ENCODE peak calls at places on chromosomes 13 and 19, in ten cellular contexts. P, H, D, E, W, M, L, C, O and X are unnamed samples.

GRCh38 chr19:16260794-16261161 is 63.1 kb downstream of the AP1M1 start:
- DNase-seq in L (no peak), M (no peak), P (no peak), E (no peak), D (no peak), O (no peak), W (no peak), H (no peak), C (no peak), X (no peak)

GRCh38 chr13:99419591-99420243 is 81.6 kb upstream of the TM9SF2 start:
- DNase-seq in C (no peak), W (peak), M (no peak), L (no peak), D (no peak), E (peak), O (no peak), P (no peak), H (no peak), X (no peak)

GRCh38 chr19:1269478-1270167 is 491 bp downstream of the CIRBP start:
- DNase-seq in H (peak), P (peak), O (peak), W (peak), L (peak), D (peak), E (peak), M (peak), C (peak), X (no peak)

GRCh38 chr13:112689498-112690241 is at the start of gene ATP11A:
- DNase-seq in O (peak), H (peak), M (peak), L (peak), W (peak), E (peak), P (peak), C (peak), D (peak), X (no peak)

GRCh38 chr13:23433171-23434153 is at the start of gene SACS:
- DNase-seq in P (no peak), L (peak), E (no peak), O (no peak), C (peak), W (no peak), M (no peak), H (no peak), D (peak), X (peak)

GRCh38 chr19:47093841-47094240 is 19.7 kb downstream of the ZC3H4 start:
- DNase-seq in L (no peak), M (no peak), D (no peak), O (no peak), C (no peak), H (no peak), W (no peak), P (no peak), E (no peak), X (no peak)

GRCh38 chr19:4227771-4228170 is 1.6 kb upstream of the EBI3 start:
- DNase-seq in L (no peak), C (no peak), E (no peak), H (no peak), P (no peak), O (no peak), W (no peak), M (no peak), D (no peak), X (no peak)

GRCh38 chr13:55155046-55155445 is 1985.7 kb upstream of the PRR20A start:
- DNase-seq in L (no peak), C (no peak), M (no peak), D (no peak), E (no peak), W (no peak), O (no peak), P (no peak), H (no peak), X (no peak)

GRCh38 chr13:35474551-35474950 is 1.9 kb downstream of the MAB21L1 start:
- DNase-seq in O (peak), W (no peak), E (no peak), D (no peak), L (no peak), H (no peak), C (no peak), M (no peak), P (no peak), X (no peak)

GRCh38 chr13:102128216-102128800 is 273.5 kb downstream of the FGF14 start:
- DNase-seq in W (no peak), P (no peak), H (no peak), M (no peak), E (no peak), D (no peak), O (no peak), L (no peak), C (no peak), X (no peak)

GRCh38 chr13:112973577-112973951 is 4.5 kb downstream of the MCF2L start:
- DNase-seq in M (no peak), C (no peak), W (no peak), O (no peak), P (no peak), D (no peak), E (no peak), H (peak), L (no peak), X (no peak)

GRCh38 chr13:59103004-59103768 is 1060.5 kb downstream of the DIAPH3 start:
- DNase-seq in O (no peak), M (no peak), L (no peak), C (peak), D (no peak), H (no peak), E (no peak), W (no peak), P (no peak), X (no peak)

GRCh38 chr13:37069597-37070103 is 10.2 kb upstream of the SUPT20H start:
- DNase-seq in H (no peak), W (no peak), E (no peak), D (no peak), P (no peak), C (peak), L (no peak), O (no peak), M (no peak), X (no peak)

GRCh38 chr13:71842003-71842402 is 25.0 kb downstream of the DACH1 start:
- DNase-seq in W (no peak), E (no peak), D (no peak), L (no peak), H (no peak), M (no peak), C (no peak), O (no peak), P (no peak), X (no peak)

GRCh38 chr13:24142886-24143285 is 17.6 kb upstream of the SPATA13 start:
- DNase-seq in P (no peak), L (no peak), H (no peak), C (no peak), M (no peak), W (no peak), D (no peak), O (no peak), E (no peak), X (no peak)

GRCh38 chr13:22114630-22115311 is 443.9 kb downstream of the FGF9 start:
- DNase-seq in M (no peak), W (no peak), E (no peak), L (no peak), H (no peak), C (no peak), P (no peak), O (peak), D (no peak), X (no peak)

GRCh38 chr13:108425056-108425455 is 155.5 kb downstream of the TNFSF13B start:
- DNase-seq in L (no peak), D (no peak), C (no peak), O (no peak), E (no peak), W (no peak), H (no peak), P (no peak), M (no peak), X (no peak)

GRCh38 chr13:110470272-110471009 is 91.1 kb downstream of the RAB20 start:
- DNase-seq in W (no peak), D (no peak), C (peak), O (no peak), P (no peak), E (no peak), H (no peak), M (no peak), L (no peak), X (no peak)

GRCh38 chr19:45468803-45469131 is 971 bp downstream of the FOSB start:
- DNase-seq in W (peak), M (no peak), C (no peak), P (peak), L (peak), O (peak), D (no peak), E (no peak), H (no peak), X (no peak)

GRCh38 chr13:97000295-97000925 is 6.1 kb upstream of the OXGR1 start:
- DNase-seq in L (no peak), D (no peak), M (no peak), C (no peak), O (no peak), P (no peak), W (no peak), E (no peak), H (no peak), X (no peak)

GRCh38 chr19:35986664-35987570 is 8.1 kb upstream of the SDHAF1 start:
- DNase-seq in L (peak), D (no peak), W (no peak), E (no peak), O (no peak), H (peak), C (peak), P (no peak), M (no peak), X (no peak)

GRCh38 chr19:43809762-43810696 is 7.8 kb upstream of the LYPD5 start:
- DNase-seq in C (peak), L (peak), E (no peak), P (peak), D (no peak), M (no peak), H (no peak), W (no peak), O (no peak), X (no peak)

GRCh38 chr19:43078311-43078710 is 4.2 kb downstream of the PSG2 start:
- DNase-seq in H (no peak), W (no peak), O (no peak), P (no peak), C (no peak), L (no peak), M (no peak), D (no peak), E (no peak), X (no peak)

GRCh38 chr19:19276386-19276785 is 3.3 kb upstream of the TM6SF2 start:
- DNase-seq in C (peak), W (no peak), M (no peak), D (no peak), E (no peak), O (no peak), L (no peak), P (no peak), H (no peak), X (no peak)

GRCh38 chr19:612941-613340 is 20.4 kb downstream of the POLRMT start:
- DNase-seq in O (no peak), W (no peak), H (no peak), P (no peak), L (no peak), M (no peak), C (no peak), E (no peak), D (no peak), X (no peak)

GRCh38 chr19:49506575-49507105 is 5.8 kb upstream of the FCGRT start:
- DNase-seq in H (peak), L (peak), M (no peak), D (no peak), C (peak), W (peak), O (peak), E (no peak), P (peak), X (no peak)

GRCh38 chr19:9913237-9914000 is 22.9 kb downstream of the OLFM2 start:
- DNase-seq in W (peak), E (no peak), L (no peak), C (peak), O (no peak), H (peak), P (peak), D (no peak), M (no peak), X (no peak)

GRCh38 chr19:5672708-5673459 is 7.4 kb downstream of the MICOS13 start:
- DNase-seq in C (no peak), P (no peak), E (no peak), M (no peak), O (no peak), W (no peak), H (no peak), D (no peak), L (no peak), X (no peak)

GRCh38 chr13:113726961-113727411 is 32.0 kb upstream of the TMEM255B start:
- DNase-seq in E (no peak), L (no peak), M (no peak), P (no peak), D (no peak), O (no peak), W (no peak), C (no peak), H (no peak), X (no peak)

GRCh38 chr13:73722120-73722519 is 412.1 kb downstream of the KLF12 start:
- DNase-seq in E (no peak), W (no peak), L (peak), H (no peak), D (no peak), P (no peak), O (no peak), C (peak), M (no peak), X (no peak)

GRCh38 chr13:55654243-55654642 is 1486.5 kb upstream of the PRR20A start:
- DNase-seq in E (no peak), D (no peak), M (no peak), H (no peak), L (no peak), O (no peak), C (no peak), W (no peak), P (no peak), X (no peak)

GRCh38 chr13:112172641-112173171 is 105.8 kb downstream of the SOX1 start:
- DNase-seq in W (no peak), O (no peak), C (no peak), E (peak), D (no peak), P (no peak), H (no peak), M (no peak), L (no peak), X (no peak)

GRCh38 chr19:44757735-44758505 is 9.4 kb downstream of the BCL3 start:
- DNase-seq in W (peak), E (no peak), C (peak), D (peak), H (peak), M (peak), O (peak), L (no peak), P (no peak), X (no peak)

GRCh38 chr13:113305208-113305607 is 8.2 kb downstream of the LAMP1 start:
- DNase-seq in E (no peak), H (no peak), W (no peak), L (no peak), M (no peak), O (no peak), P (no peak), D (no peak), C (no peak), X (no peak)

GRCh38 chr13:99085139-99085845 is 107.4 kb upstream of the DOCK9 start:
- DNase-seq in O (peak), E (no peak), H (no peak), L (no peak), P (no peak), C (no peak), W (no peak), M (peak), D (peak), X (no peak)

GRCh38 chr13:95184317-95184716 is 116.9 kb downstream of the ABCC4 start:
- DNase-seq in H (no peak), C (no peak), W (no peak), L (no peak), O (no peak), D (no peak), P (no peak), M (no peak), E (no peak), X (no peak)

GRCh38 chr13:80312012-80312704 is 28.8 kb downstream of the SPRY2 start:
- DNase-seq in O (no peak), M (no peak), P (no peak), L (no peak), H (no peak), C (no peak), W (no peak), E (no peak), D (no peak), X (no peak)

GRCh38 chr13:30415430-30416030 is 6.8 kb upstream of the UBE2L5 start:
- DNase-seq in O (no peak), L (no peak), C (no peak), H (no peak), E (no peak), P (no peak), D (no peak), M (no peak), W (no peak), X (no peak)

GRCh38 chr13:50072676-50073075 is 57.4 kb downstream of the KCNRG start:
- DNase-seq in L (no peak), C (no peak), E (no peak), D (no peak), M (no peak), O (no peak), P (no peak), H (no peak), W (no peak), X (no peak)

GRCh38 chr13:50073340-50073739 is 58.1 kb downstream of the KCNRG start:
- DNase-seq in E (no peak), H (no peak), O (no peak), C (no peak), L (no peak), P (no peak), D (no peak), M (no peak), W (no peak), X (no peak)

GRCh38 chr13:50074843-50075242 is 59.6 kb downstream of the KCNRG start:
- DNase-seq in W (no peak), M (no peak), L (no peak), H (no peak), O (no peak), C (no peak), E (no peak), D (no peak), P (no peak), X (no peak)

GRCh38 chr13:50078512-50079277 is 63.5 kb downstream of the KCNRG start:
- DNase-seq in M (no peak), P (no peak), H (no peak), L (no peak), C (no peak), O (no peak), E (no peak), W (no peak), D (no peak), X (no peak)

DNA sequence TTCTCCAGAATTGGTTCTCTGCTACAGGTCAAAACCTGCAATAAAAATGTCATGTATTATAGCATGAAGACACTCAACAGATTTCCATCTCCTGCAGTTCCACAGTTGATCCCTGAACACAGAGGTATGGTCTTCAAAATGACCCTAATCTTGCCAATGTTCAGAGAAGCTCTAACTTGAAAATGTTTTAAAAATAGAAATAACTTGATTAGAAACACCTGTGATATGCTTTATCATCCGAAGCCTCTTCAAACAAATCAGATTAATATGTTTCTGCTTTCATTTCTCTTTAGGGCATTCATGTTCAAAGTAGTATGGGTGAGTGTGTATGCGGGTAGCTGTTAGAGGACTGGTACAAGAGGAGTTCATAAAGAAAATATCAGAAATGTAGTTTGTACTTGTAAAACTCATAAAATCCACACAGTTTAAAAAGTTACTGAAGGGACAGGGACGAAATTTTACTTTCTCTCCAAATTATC is 60.4 kb downstream of the KCNRG start:
- DNase-seq in E (no peak), C (peak), D (no peak), L (no peak), O (no peak), P (no peak), W (no peak), H (no peak), M (no peak), X (no peak)
- H3K4me3 ChIP-seq in E (no peak), C (no peak), D (no peak), L (peak), O (no peak), P (no peak), W (no peak), H (no peak), M (no peak), X (no peak)

DNA sequence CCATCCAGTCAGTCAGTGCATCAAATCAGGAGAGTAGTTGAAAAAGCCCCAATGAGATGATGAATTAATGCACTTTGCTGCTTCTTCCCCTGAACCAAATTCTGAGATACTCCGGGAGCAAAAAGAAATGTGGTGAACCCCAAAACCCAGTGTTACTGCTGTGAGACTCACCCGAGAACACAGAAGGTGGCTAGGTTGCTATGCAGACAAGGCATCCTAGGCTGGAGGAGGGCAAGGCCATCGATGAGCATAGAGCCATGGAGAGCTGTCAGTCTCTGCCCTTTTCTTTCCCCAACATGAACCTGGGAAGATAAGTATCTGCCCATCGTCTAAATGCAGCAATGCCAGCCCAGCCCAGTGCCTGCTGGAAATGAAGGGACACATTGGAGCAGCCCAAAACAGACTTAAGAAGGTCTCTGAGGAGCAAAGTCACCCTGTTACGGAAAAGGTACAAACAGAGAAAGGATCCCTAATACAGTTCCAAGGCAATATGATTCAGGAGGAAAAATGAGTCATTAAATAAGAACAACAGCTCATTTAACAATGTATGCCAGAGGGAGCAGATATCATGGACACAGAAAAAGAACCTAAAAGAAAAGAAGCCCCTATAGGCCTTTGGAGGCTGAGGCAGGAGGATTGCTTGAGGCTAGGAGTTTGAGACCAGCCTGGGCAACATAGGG is 272.0 kb downstream of the FOXO1 start:
- DNase-seq in O (no peak), D (no peak), L (no peak), H (no peak), P (no peak), W (no peak), M (no peak), E (no peak), C (no peak), X (peak)
- TF ChIP-seq EP300 in O (no peak), D (no peak), L (no peak), H (no peak), P (no peak), W (no peak), M (no peak), E (no peak), C (no peak), X (no peak)

DNA sequence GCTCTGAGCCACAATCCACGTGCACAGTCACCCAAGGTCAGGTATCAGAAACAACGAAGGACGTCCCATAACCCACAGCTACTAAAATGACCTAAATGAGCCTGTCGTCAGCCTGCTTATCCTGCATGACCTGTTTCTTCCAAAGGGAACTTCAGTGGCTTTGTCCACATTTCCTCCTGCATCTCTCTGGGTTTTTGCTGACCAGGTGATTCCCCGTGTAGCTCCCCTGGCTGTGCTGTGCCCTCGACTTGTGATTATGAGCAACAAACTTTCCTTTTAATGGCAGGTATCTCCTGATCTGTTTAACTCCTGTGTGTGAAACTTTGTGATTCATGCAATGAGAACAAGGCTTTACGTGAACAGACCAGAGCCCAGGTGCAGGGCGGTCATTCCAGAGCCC is 81.0 kb downstream of the PEG3 start:
- DNase-seq in C (no peak), E (no peak), M (no peak), P (no peak), O (no peak), H (no peak), L (no peak), D (no peak), W (no peak), X (no peak)
- H3K4me3 ChIP-seq in C (no peak), E (no peak), M (no peak), P (no peak), O (no peak), H (no peak), L (no peak), D (no peak), W (no peak), X (no peak)

DNA sequence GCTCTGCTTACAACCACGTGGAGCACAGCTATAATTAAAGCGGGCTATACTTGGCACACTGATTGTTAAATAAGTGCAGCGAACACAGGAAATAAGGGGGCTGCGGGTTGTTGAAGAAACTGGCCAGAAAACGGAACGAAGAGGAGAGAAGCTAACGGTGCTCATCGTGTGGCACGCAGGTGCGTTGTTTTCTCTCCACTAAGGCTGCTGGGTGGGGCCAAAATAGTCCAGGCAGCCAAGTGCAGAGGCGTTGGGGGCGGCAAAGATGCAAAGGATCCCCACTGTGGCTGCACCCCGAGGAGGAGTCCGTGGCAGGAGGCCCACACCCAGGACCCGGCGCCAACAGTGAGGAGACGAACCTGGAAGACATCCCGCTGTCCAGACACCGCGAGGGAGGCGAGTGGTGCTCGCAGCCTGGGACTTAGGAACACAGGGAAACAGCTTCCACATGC is 8.1 kb upstream of the ARL11 start:
- DNase-seq in D (no peak), C (no peak), H (peak), M (no peak), W (no peak), O (no peak), P (no peak), L (no peak), E (no peak), X (no peak)
- TF ChIP-seq EP300 in D (no peak), C (no peak), H (no peak), M (no peak), W (no peak), O (no peak), P (no peak), L (no peak), E (no peak), X (no peak)